ENCODE peak calls at places on chromosomes 1 and 21, in six cellular contexts. J is thyroid gland; G is lower lobe of right lung; Y is CD8-positive, alpha-beta T cell; B is tibial nerve; O is fibroblast of lung. M is an unnamed sample.

GRCh38 chr21:41358193-41359166 is 3.3 kb upstream of the MX2 start:
- DNase-seq in Y (no peak), G (no peak), B (no peak), O (no peak), J (no peak), M (no peak)

GRCh38 chr1:151327903-151328674 is 873 bp upstream of the PI4KB start:
- DNase-seq in J (peak; percentile 7), Y (no peak), G (no peak), O (no peak), B (no peak), M (no peak)

GRCh38 chr1:21152423-21153100 is 24.1 kb downstream of the EIF4G3 start:
- DNase-seq in B (no peak), G (no peak), O (peak; percentile 36), Y (no peak), J (peak; percentile 39), M (peak; percentile 35)

GRCh38 chr1:227729881-227730629 is 5.0 kb downstream of the JMJD4 start:
- DNase-seq in Y (peak; percentile 35), O (peak; percentile 54), G (peak; percentile 48), J (peak; percentile 61), B (peak; percentile 64), M (peak; percentile 52)

GRCh38 chr1:27011058-27011764 is 1.4 kb downstream of the TENT5B start:
- DNase-seq in J (peak; percentile 94), O (peak; percentile 92), B (no peak), Y (no peak), G (peak; percentile 81), M (peak; percentile 88)

GRCh38 chr1:224929335-224930237 is at the start of gene DNAH14:
- DNase-seq in Y (no peak), B (no peak), J (peak; percentile 92), G (peak; percentile 92), O (peak; percentile 90), M (peak; percentile 36)

GRCh38 chr21:32472890-32473765 is 60.6 kb downstream of the EVA1C start:
- DNase-seq in J (no peak), O (no peak), Y (no peak), B (no peak), G (no peak), M (no peak)

GRCh38 chr1:117096871-117097842 is 24.4 kb downstream of the TRIM45 start:
- DNase-seq in O (peak; percentile 69), G (no peak), Y (no peak), B (no peak), J (no peak), M (no peak)

GRCh38 chr1:210441028-210441427 is 112.3 kb downstream of the HHAT start:
- DNase-seq in G (no peak), B (no peak), Y (no peak), O (peak; percentile 19), J (no peak), M (no peak)

GRCh38 chr21:34722684-34723300 is 54.0 kb downstream of the CLIC6 start:
- DNase-seq in O (no peak), Y (peak; percentile 34), J (no peak), G (no peak), B (no peak), M (no peak)

GRCh38 chr1:183537405-183537804 is 52.9 kb downstream of the NCF2 start:
- DNase-seq in O (no peak), J (no peak), Y (no peak), G (no peak), B (no peak), M (no peak)

GRCh38 chr1:172325562-172325961 is 94.9 kb upstream of the C1orf105 start:
- DNase-seq in J (no peak), Y (no peak), G (no peak), B (no peak), O (peak; percentile 84), M (peak; percentile 88)

GRCh38 chr1:50289495-50289894 is 133.7 kb downstream of the DMRTA2 start:
- DNase-seq in Y (no peak), B (no peak), O (no peak), G (no peak), J (no peak), M (peak; percentile 4)

GRCh38 chr21:35044770-35045538 is 4.1 kb downstream of the RUNX1 start:
- DNase-seq in O (no peak), B (no peak), Y (no peak), J (no peak), G (no peak), M (no peak)

GRCh38 chr1:184634296-184634695 is 120.4 kb downstream of the EDEM3 start:
- DNase-seq in O (no peak), G (no peak), J (no peak), Y (no peak), B (no peak), M (no peak)

GRCh38 chr1:71350805-71351204 is 270.0 kb upstream of the ZRANB2 start:
- DNase-seq in Y (no peak), J (no peak), B (no peak), O (peak; percentile 16), G (no peak), M (peak; percentile 1)

GRCh38 chr1:115129071-115129640 is 39.9 kb upstream of the TSPAN2 start:
- DNase-seq in O (no peak), Y (no peak), G (no peak), B (no peak), J (no peak), M (no peak)

GRCh38 chr1:16978589-16979474 is 1.6 kb downstream of the MFAP2 start:
- DNase-seq in Y (no peak), G (no peak), O (peak; percentile 95), J (peak; percentile 10), B (peak; percentile 22), M (no peak)

GRCh38 chr1:209072481-209072880 is 511.0 kb upstream of the CAMK1G start:
- DNase-seq in Y (no peak), B (no peak), J (no peak), G (no peak), O (peak; percentile 36), M (no peak)

GRCh38 chr1:221994939-221995338 is 253.1 kb upstream of the DUSP10 start:
- DNase-seq in O (peak; percentile 97), G (no peak), Y (no peak), B (no peak), J (no peak), M (peak; percentile 40)

GRCh38 chr1:23452011-23452411 is 27.5 kb upstream of the TCEA3 start:
- DNase-seq in B (no peak), G (peak; percentile 90), Y (peak; percentile 51), J (peak; percentile 98), O (peak; percentile 41), M (peak; percentile 87)

GRCh38 chr1:154772056-154772455 is 98.0 kb downstream of the KCNN3 start:
- DNase-seq in B (no peak), J (no peak), G (no peak), O (no peak), Y (no peak), M (no peak)

GRCh38 chr1:101262060-101262459 is 25.2 kb downstream of the S1PR1 start:
- DNase-seq in O (no peak), Y (no peak), J (no peak), B (no peak), G (no peak), M (peak; percentile 25)

GRCh38 chr1:162631546-162632233 is 574 bp upstream of the DDR2 start:
- DNase-seq in J (no peak), O (peak; percentile 56), B (peak; percentile 46), Y (no peak), G (no peak), M (no peak)

GRCh38 chr21:43772368-43772870 is 3.7 kb downstream of the CSTB start:
- DNase-seq in Y (no peak), J (no peak), B (no peak), O (no peak), G (no peak), M (no peak)

GRCh38 chr1:236534164-236534651 is 10.4 kb downstream of the LGALS8 start:
- DNase-seq in B (no peak), Y (peak; percentile 25), J (no peak), O (peak; percentile 84), G (no peak), M (peak; percentile 76)

GRCh38 chr1:28973850-28974841 is 59.8 kb downstream of the EPB41 start:
- DNase-seq in B (no peak), O (peak; percentile 31), G (no peak), J (no peak), Y (no peak), M (peak; percentile 70)

GRCh38 chr1:1157914-1158710 is 15.6 kb upstream of the TTLL10 start:
- DNase-seq in G (peak; percentile 77), O (peak; percentile 27), Y (peak; percentile 36), J (peak; percentile 52), B (no peak), M (no peak)

GRCh38 chr1:53732912-53733317 is 6.0 kb downstream of the GLIS1 start:
- DNase-seq in Y (no peak), B (no peak), J (no peak), G (no peak), O (peak; percentile 97), M (no peak)

GRCh38 chr1:67489643-67490042 is 59.4 kb upstream of the SERBP1 start:
- DNase-seq in O (peak; percentile 36), J (no peak), G (no peak), Y (no peak), B (no peak), M (peak; percentile 65)
- TF ChIP-seq CTCF in O (peak; percentile 26), J (no peak), G (peak; percentile 32), Y (no peak), B (no peak), M (peak; percentile 51)

GRCh38 chr1:203706444-203706843 is 58.5 kb upstream of the LAX1 start:
- DNase-seq in J (no peak), O (peak; percentile 35), Y (no peak), G (no peak), B (no peak), M (peak; percentile 97)
- H3K36me3 ChIP-seq in J (peaks cover 43% of the 10 kb centered on the region), O (peaks cover 48% of the 10 kb centered on the region), Y (peaks cover 24% of the 10 kb centered on the region), G (peaks cover 99% of the 10 kb centered on the region), B (peaks cover 20% of the 10 kb centered on the region), M (peaks cover 20% of the 10 kb centered on the region)

GRCh38 chr21:46554431-46555224 is 50.3 kb downstream of the S100B start:
- DNase-seq in B (no peak), Y (peak; percentile 14), J (no peak), O (no peak), G (peak; percentile 49), M (no peak)
- TF ChIP-seq CTCF in B (no peak), Y (no peak), J (no peak), O (no peak), G (no peak), M (no peak)

GRCh38 chr1:10337436-10337835 is 61.4 kb upstream of the PGD start:
- DNase-seq in B (no peak), Y (no peak), G (no peak), J (no peak), O (no peak), M (no peak)

GRCh38 chr1:10338047-10338446 is 60.8 kb upstream of the PGD start:
- DNase-seq in G (no peak), B (peak; percentile 49), J (peak; percentile 47), O (peak; percentile 35), Y (peak; percentile 26), M (peak; percentile 14)

GRCh38 chr1:10339815-10340214 is 59.0 kb upstream of the PGD start:
- DNase-seq in J (no peak), G (no peak), Y (no peak), B (no peak), O (peak; percentile 90), M (peak; percentile 77)

GRCh38 chr1:10338611-10339010 is 60.3 kb upstream of the PGD start:
- DNase-seq in Y (no peak), G (no peak), B (no peak), J (peak; percentile 14), O (no peak), M (no peak)

DNA sequence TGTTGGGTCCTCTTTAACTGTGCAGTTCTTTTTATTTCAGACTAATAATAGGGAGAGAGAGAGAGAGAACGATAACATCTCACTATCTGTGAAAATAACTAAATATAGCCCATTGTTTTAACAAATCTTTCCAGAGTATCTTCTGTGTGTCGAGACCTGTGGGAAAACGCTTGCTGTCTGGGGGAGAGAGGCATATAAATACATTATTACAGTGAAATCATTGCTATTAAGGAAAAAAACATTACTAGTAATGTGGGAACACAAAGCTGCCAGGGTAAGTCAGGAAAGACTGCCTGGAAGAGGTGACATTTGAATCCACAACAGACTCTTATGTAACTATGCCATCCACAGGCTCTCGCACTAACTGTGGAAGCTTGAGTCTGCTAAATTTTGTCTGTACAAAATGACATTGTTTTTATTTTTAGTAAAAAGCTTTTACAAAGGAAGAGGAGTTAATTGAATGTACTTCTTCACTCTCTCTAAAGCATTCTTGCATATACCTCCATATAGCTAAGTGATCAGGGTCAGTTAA is 59.8 kb upstream of the PGD start:
- DNase-seq in Y (no peak), G (no peak), B (no peak), O (no peak), J (no peak), M (no peak)
- H3K36me3 ChIP-seq in Y (no peaks in the 10 kb centered on the region), G (peaks cover 94% of the 10 kb centered on the region), B (no peaks in the 10 kb centered on the region), O (peaks cover 3% of the 10 kb centered on the region), J (peaks cover 59% of the 10 kb centered on the region), M (peaks cover 12% of the 10 kb centered on the region)

M was measured in bronchial epithelial cell.